ENCODE peak calls at places on chromosome 18, in nine cellular contexts. C is midbrain; K is heart left ventricle; O is NCI-H345; X is DMS79 treated with DMSO at 0.1 percent for 48 hours; J is stimulated activated naive CD4-positive, alpha-beta T cell; S is stimulated activated CD4-positive, alpha-beta T cell treated with anti-CD3 and anti-CD28 coated beads, Interleukin-2, amount 100 ng/mL, for 4 hours; Y is EL; P is cardiac septum. H is an unnamed sample.

GRCh38 chr18:26332991-26333390 is 106.7 kb downstream of the TAF4B start:
- DNase-seq in C (no peak), K (no peak), S (no peak), Y (no peak), X (no peak), O (no peak), P (no peak), J (no peak), H (no peak)

GRCh38 chr18:33761363-33761762 is 183.3 kb downstream of the ASXL3 start:
- DNase-seq in Y (no peak), P (no peak), J (no peak), S (no peak), X (no peak), C (peak), O (peak), K (peak), H (no peak)

GRCh38 chr18:62672600-62672999 is 42.7 kb upstream of the PHLPP1 start:
- DNase-seq in Y (no peak), C (no peak), X (no peak), O (no peak), S (no peak), J (no peak), K (no peak), P (no peak), H (no peak)

GRCh38 chr18:58128286-58129018 is 84.4 kb downstream of the NEDD4L start:
- DNase-seq in C (no peak), K (no peak), J (no peak), P (no peak), S (no peak), O (no peak), Y (no peak), X (peak), H (no peak)

GRCh38 chr18:52670903-52671302 is 330.9 kb downstream of the DCC start:
- DNase-seq in P (no peak), S (no peak), C (peak), O (peak), X (no peak), J (no peak), K (no peak), Y (no peak), H (peak)

GRCh38 chr18:12726774-12727550 is 24.1 kb downstream of the PSMG2 start:
- DNase-seq in X (peak), Y (peak), O (peak), J (peak), P (no peak), S (peak), K (no peak), C (peak), H (peak)

GRCh38 chr18:56550121-56550520 is 88.3 kb downstream of the TXNL1 start:
- DNase-seq in S (no peak), K (no peak), J (no peak), X (no peak), O (no peak), Y (no peak), C (no peak), P (no peak), H (no peak)

GRCh38 chr18:48743046-48743445 is 204.2 kb downstream of the CTIF start:
- DNase-seq in P (no peak), K (peak), O (no peak), X (no peak), Y (peak), J (no peak), S (no peak), C (peak), H (no peak)

GRCh38 chr18:778194-779007 is 33.6 kb downstream of the YES1 start:
- DNase-seq in P (no peak), J (no peak), C (no peak), K (no peak), S (no peak), X (peak), O (no peak), Y (no peak), H (no peak)

GRCh38 chr18:33596178-33596854 is 18.3 kb downstream of the ASXL3 start:
- DNase-seq in O (no peak), C (no peak), K (no peak), X (no peak), S (no peak), P (no peak), Y (no peak), J (no peak), H (peak)

GRCh38 chr18:3924455-3924854 is 474.5 kb downstream of the TGIF1 start:
- DNase-seq in P (no peak), X (no peak), K (no peak), J (no peak), C (no peak), Y (no peak), O (no peak), S (no peak), H (no peak)

GRCh38 chr18:45828917-45829811 is 3.7 kb downstream of the SIGLEC15 start:
- DNase-seq in J (no peak), X (no peak), K (no peak), S (no peak), O (no peak), Y (no peak), C (no peak), P (no peak), H (no peak)

GRCh38 chr18:63320690-63321265 is 1.2 kb upstream of the BCL2 start:
- DNase-seq in K (peak), S (no peak), J (peak), O (peak), Y (peak), X (peak), C (no peak), P (no peak), H (peak)

GRCh38 chr18:36255072-36255708 is 42.3 kb upstream of the FHOD3 start:
- DNase-seq in Y (no peak), S (no peak), O (no peak), C (no peak), P (no peak), K (no peak), J (no peak), X (no peak), H (no peak)

GRCh38 chr18:7605705-7606104 is 38.6 kb downstream of the PTPRM start:
- DNase-seq in K (no peak), O (no peak), X (no peak), J (no peak), P (no peak), Y (no peak), C (no peak), S (no peak), H (no peak)

GRCh38 chr18:7234061-7234460 is 3.2 kb downstream of the LRRC30 start:
- DNase-seq in C (no peak), P (peak), J (no peak), Y (no peak), X (no peak), K (peak), O (no peak), S (no peak), H (peak)

GRCh38 chr18:63965716-63966330 is 4.1 kb upstream of the SERPINB8 start:
- DNase-seq in J (no peak), K (no peak), S (no peak), O (no peak), Y (no peak), C (no peak), P (no peak), X (no peak), H (no peak)

GRCh38 chr18:75244336-75244735 is 33.7 kb downstream of the TSHZ1 start:
- DNase-seq in Y (peak), O (no peak), K (no peak), C (no peak), X (no peak), P (no peak), J (peak), S (no peak), H (peak)

GRCh38 chr18:49628993-49629795 is 67.3 kb downstream of the LIPG start:
- DNase-seq in P (no peak), C (peak), X (peak), J (no peak), Y (no peak), K (peak), S (no peak), O (no peak), H (peak)

GRCh38 chr18:48977914-48978313 is 27.1 kb upstream of the SMAD7 start:
- DNase-seq in O (no peak), J (no peak), C (no peak), K (no peak), S (no peak), X (no peak), P (no peak), Y (no peak), H (no peak)

GRCh38 chr18:76343938-76344569 is 151.0 kb downstream of the ZNF516 start:
- DNase-seq in K (no peak), X (no peak), O (no peak), S (no peak), J (no peak), Y (no peak), P (no peak), C (no peak), H (no peak)

GRCh38 chr18:64333584-64333983 is 184.7 kb upstream of the LINC00305 start:
- DNase-seq in O (no peak), X (no peak), J (no peak), C (no peak), K (peak), S (no peak), Y (no peak), P (no peak), H (no peak)